ENCODE peak calls at places on chromosomes 13 and 19, in four cellular contexts. X is frontal cortex, L is GM04504, C is breast epithelium. A is an unnamed sample.

GRCh38 chr19:10864538-10864899 is 6.8 kb upstream of the CARM1 start:
- DNase-seq in X (peak), L (peak), C (peak), A (peak)

GRCh38 chr19:12790628-12791344 is 500 bp upstream of the JUNB start:
- DNase-seq in X (no peak), L (no peak), C (no peak), A (no peak)

GRCh38 chr13:30004204-30004603 is 153.8 kb upstream of the UBL3 start:
- DNase-seq in X (no peak), L (no peak), C (no peak), A (peak)

GRCh38 chr13:91347996-91348905 is 764 bp downstream of the MIR17HG start:
- DNase-seq in X (no peak), L (no peak), C (peak), A (peak)

GRCh38 chr19:44718441-44719261 is 19.7 kb downstream of the CEACAM16 start:
- DNase-seq in X (peak), L (no peak), C (peak), A (peak)

GRCh38 chr19:35872180-35872579 is 3.8 kb downstream of the APLP1 start:
- DNase-seq in X (no peak), L (no peak), C (no peak), A (no peak)

GRCh38 chr13:61989984-61990383 is 574.3 kb upstream of the PCDH20 start:
- DNase-seq in X (no peak), L (no peak), C (no peak), A (no peak)

GRCh38 chr19:38634757-38635482 is 12.5 kb upstream of the ACTN4 start:
- DNase-seq in X (peak), L (no peak), C (peak), A (peak)

GRCh38 chr19:566403-566802 is 6.0 kb upstream of the BSG start:
- DNase-seq in X (no peak), L (no peak), C (no peak), A (peak)

GRCh38 chr13:114272977-114273376 is 8.4 kb upstream of the UPF3A start:
- DNase-seq in X (no peak), L (no peak), C (no peak), A (no peak)

GRCh38 chr13:111597041-111598017 is 276.9 kb downstream of the TEX29 start:
- DNase-seq in X (no peak), L (no peak), C (no peak), A (no peak)

GRCh38 chr13:99525967-99526366 is 24.7 kb downstream of the TM9SF2 start:
- DNase-seq in X (no peak), L (no peak), C (no peak), A (no peak)

A was measured in AG10803.